ENCODE peak calls at places on chromosomes 6 and 20, in ten cellular contexts. E, D, N, Z, V, P, X, C, M and W are unnamed samples.

GRCh38 chr6:26358511-26358981 is 6.5 kb upstream of the BTN3A2 start:
- DNase-seq in C (no peak), N (peak), X (no peak), M (no peak), Z (no peak), E (peak), P (no peak), V (no peak), D (no peak), W (no peak)

GRCh38 chr6:30544666-30545272 is 11.5 kb downstream of the GNL1 start:
- DNase-seq in C (peak), N (peak), V (peak), E (peak), M (no peak), Z (peak), P (peak), X (peak), D (peak), W (no peak)

GRCh38 chr6:33761922-33762629 is 15.4 kb upstream of the IP6K3 start:
- DNase-seq in Z (peak), M (peak), D (peak), C (peak), X (peak), V (peak), N (peak), P (peak), E (peak), W (no peak)

GRCh38 chr6:143397229-143398222 is 53.0 kb downstream of the ADAT2 start:
- DNase-seq in X (no peak), D (no peak), Z (peak), N (no peak), V (no peak), P (peak), C (peak), M (peak), E (no peak), W (peak)

GRCh38 chr6:138028893-138029292 is 78.3 kb downstream of the PERP start:
- DNase-seq in V (no peak), N (no peak), E (no peak), P (no peak), X (no peak), C (no peak), M (no peak), D (peak), Z (no peak), W (no peak)

GRCh38 chr20:46563170-46563847 is 12.9 kb upstream of the OCSTAMP start:
- DNase-seq in P (peak), V (no peak), Z (peak), N (no peak), C (no peak), D (no peak), X (no peak), M (no peak), E (no peak), W (no peak)

GRCh38 chr20:35111141-35111888 is 18.7 kb upstream of the TRPC4AP start:
- DNase-seq in X (no peak), V (no peak), D (no peak), C (no peak), P (no peak), N (no peak), M (no peak), Z (peak), E (no peak), W (no peak)

GRCh38 chr20:17735206-17735804 is 35.5 kb downstream of the BANF2 start:
- DNase-seq in C (no peak), M (no peak), N (no peak), E (no peak), X (no peak), D (no peak), P (no peak), V (no peak), Z (peak), W (no peak)

GRCh38 chr6:53250761-53251672 is 97.7 kb downstream of the ELOVL5 start:
- DNase-seq in E (no peak), M (no peak), X (no peak), D (no peak), V (no peak), Z (no peak), N (no peak), C (no peak), P (no peak), W (no peak)